ENCODE peak calls at places on chromosomes 12 and 14, in five cellular contexts. I, N, T, Z and U are unnamed samples.

GRCh38 chr14:99821519-99822165 is 28.4 kb downstream of the EML1 start:
- DNase-seq in I (peak), N (no peak), Z (peak), T (peak), U (no peak)

GRCh38 chr14:54291491-54292191 is 105.2 kb upstream of the CDKN3 start:
- DNase-seq in I (no peak), T (no peak), Z (no peak), N (no peak), U (peak)

GRCh38 chr12:6742833-6743232 is 10.1 kb downstream of the MLF2 start:
- DNase-seq in T (no peak), Z (no peak), N (no peak), I (no peak), U (no peak)

GRCh38 chr14:50471838-50472465 is 60.4 kb downstream of the MAP4K5 start:
- DNase-seq in Z (no peak), N (no peak), I (no peak), T (no peak), U (no peak)

GRCh38 chr12:1080520-1081223 is 89.6 kb downstream of the ERC1 start:
- DNase-seq in T (no peak), I (no peak), Z (no peak), N (no peak), U (no peak)

GRCh38 chr14:64658201-64658600 is 46.0 kb upstream of the PLEKHG3 start:
- DNase-seq in T (no peak), I (no peak), Z (no peak), N (no peak), U (no peak)

GRCh38 chr12:80954857-80955520 is 17.3 kb upstream of the LIN7A start:
- DNase-seq in Z (no peak), N (no peak), T (no peak), I (no peak), U (no peak)

GRCh38 chr12:27987311-27987710 is 14.8 kb upstream of the PTHLH start:
- DNase-seq in T (no peak), I (no peak), N (no peak), Z (no peak), U (no peak)

GRCh38 chr14:53953828-53954550 is 2.6 kb downstream of the BMP4 start:
- DNase-seq in T (no peak), Z (peak), N (peak), I (no peak), U (peak)

GRCh38 chr12:110198386-110198785 is 74.2 kb downstream of the IFT81 start:
- DNase-seq in Z (no peak), N (no peak), I (no peak), T (no peak), U (no peak)

GRCh38 chr12:29066061-29066588 is 83.0 kb upstream of the FAR2 start:
- DNase-seq in N (no peak), T (no peak), I (no peak), Z (no peak), U (peak)

GRCh38 chr12:86838709-86839108 is 582.5 kb upstream of the MGAT4C start:
- DNase-seq in T (no peak), I (no peak), N (no peak), Z (peak), U (no peak)

GRCh38 chr14:20400965-20401593 is 12.2 kb downstream of the TEP1 start:
- DNase-seq in Z (peak), I (no peak), T (no peak), N (no peak), U (no peak)

GRCh38 chr14:50762001-50762930 is 68.7 kb downstream of the NIN start:
- DNase-seq in Z (no peak), I (no peak), N (no peak), T (peak), U (no peak)

GRCh38 chr14:22472935-22473854 is 115.8 kb downstream of the DAD1 start:
- DNase-seq in I (no peak), N (no peak), Z (peak), T (no peak), U (no peak)

GRCh38 chr12:98895086-98895651 is 250.1 kb downstream of the APAF1 start:
- DNase-seq in I (no peak), T (no peak), Z (peak), N (no peak), U (no peak)

GRCh38 chr12:91053951-91054715 is 3.7 kb downstream of the KERA start:
- DNase-seq in T (no peak), Z (peak), N (no peak), I (peak), U (no peak)

GRCh38 chr12:68267892-68268396 is 14.5 kb upstream of the IL22 start:
- DNase-seq in I (peak), T (peak), N (no peak), Z (no peak), U (no peak)

GRCh38 chr12:116982721-116983502 is 72.2 kb downstream of the FBXW8 start:
- DNase-seq in Z (no peak), N (no peak), T (peak), I (peak), U (no peak)

GRCh38 chr12:111174283-111175108 is 194.4 kb downstream of the PHETA1 start:
- DNase-seq in T (no peak), I (no peak), N (no peak), Z (no peak), U (no peak)

GRCh38 chr14:21669284-21669683 is 4.3 kb downstream of the OR4E1 start:
- DNase-seq in N (no peak), T (no peak), Z (peak), I (no peak), U (no peak)

GRCh38 chr14:87813211-87813610 is 179.8 kb downstream of the GALC start:
- DNase-seq in Z (no peak), T (no peak), N (no peak), I (no peak), U (no peak)

GRCh38 chr14:100422556-100423420 is 99.6 kb downstream of the SLC25A47 start:
- DNase-seq in Z (no peak), T (no peak), I (no peak), N (no peak), U (no peak)

GRCh38 chr14:51869426-51870113 is 9.2 kb downstream of the GNG2 start:
- DNase-seq in I (no peak), N (no peak), T (no peak), Z (no peak), U (no peak)

GRCh38 chr14:96597680-96598079 is 95.5 kb downstream of the PAPOLA start:
- DNase-seq in N (no peak), T (no peak), Z (no peak), I (no peak), U (no peak)

GRCh38 chr12:9068600-9068999 is 47.1 kb downstream of the A2M start:
- DNase-seq in I (no peak), Z (no peak), N (no peak), T (no peak), U (no peak)

GRCh38 chr12:115044073-115044472 is 360.1 kb upstream of the TBX3 start:
- DNase-seq in Z (no peak), N (no peak), I (no peak), T (no peak), U (no peak)
- H3K4me3 ChIP-seq in Z (no peak), N (no peak), I (no peak), T (no peak), U (no peak)

GRCh38 chr12:122245553-122245952 is 19.7 kb upstream of the DIABLO start:
- DNase-seq in N (no peak), I (no peak), T (no peak), Z (no peak), U (no peak)
- H3K4me3 ChIP-seq in N (no peak), I (no peak), T (no peak), Z (no peak), U (no peak)

GRCh38 chr12:52501490-52501889 is 8.4 kb upstream of the KRT6A start:
- DNase-seq in Z (no peak), I (no peak), N (no peak), T (no peak), U (no peak)

GRCh38 chr12:52508211-52508610 is 12.0 kb downstream of the KRT5 start:
- DNase-seq in N (no peak), T (no peak), I (no peak), Z (no peak), U (no peak)

DNA sequence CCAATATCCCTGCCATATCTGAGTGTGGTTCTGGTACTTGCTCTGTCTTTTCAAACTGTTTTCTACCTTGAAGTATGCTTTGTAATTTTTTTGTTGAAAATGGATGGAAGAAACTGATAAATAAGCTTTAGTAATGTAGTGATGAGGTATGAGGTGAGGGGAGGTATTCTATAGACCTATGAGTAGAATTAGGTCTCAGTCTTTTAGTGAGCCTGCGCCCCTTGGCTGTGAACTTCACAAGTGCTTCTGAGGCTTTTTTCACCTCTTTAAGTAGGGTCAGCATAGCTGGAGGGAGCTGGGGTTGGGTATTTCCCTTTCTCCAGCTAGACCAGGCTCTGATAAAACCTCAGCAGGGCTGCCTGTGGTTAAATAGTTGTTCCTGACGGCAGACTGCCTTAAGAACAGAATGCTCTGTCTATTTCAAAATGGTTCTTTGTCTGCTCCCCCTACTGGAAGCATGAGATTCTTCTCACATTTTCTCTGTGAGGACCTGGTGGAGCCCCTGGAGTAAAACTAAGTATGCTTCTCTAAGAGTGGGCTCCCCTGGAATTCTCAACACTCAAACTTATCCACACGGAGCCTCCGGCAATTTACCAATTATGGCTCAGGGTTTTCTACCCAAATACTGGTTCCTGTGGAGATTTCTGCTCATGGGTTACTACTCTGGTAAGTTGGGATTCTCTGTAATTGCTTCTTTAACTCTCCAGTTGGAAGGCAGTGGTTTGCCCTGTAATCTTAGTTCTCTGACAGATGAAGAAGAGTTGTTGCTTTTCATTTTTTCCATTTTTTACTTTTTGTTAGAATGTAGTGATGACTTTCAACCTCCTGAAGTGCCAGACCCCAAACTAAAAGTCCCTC is 13.1 kb downstream of the KRT5 start:
- DNase-seq in N (no peak), I (peak), T (peak), Z (peak), U (no peak)
- H3K4me3 ChIP-seq in N (no peak), I (no peak), T (no peak), Z (no peak), U (no peak)

DNA sequence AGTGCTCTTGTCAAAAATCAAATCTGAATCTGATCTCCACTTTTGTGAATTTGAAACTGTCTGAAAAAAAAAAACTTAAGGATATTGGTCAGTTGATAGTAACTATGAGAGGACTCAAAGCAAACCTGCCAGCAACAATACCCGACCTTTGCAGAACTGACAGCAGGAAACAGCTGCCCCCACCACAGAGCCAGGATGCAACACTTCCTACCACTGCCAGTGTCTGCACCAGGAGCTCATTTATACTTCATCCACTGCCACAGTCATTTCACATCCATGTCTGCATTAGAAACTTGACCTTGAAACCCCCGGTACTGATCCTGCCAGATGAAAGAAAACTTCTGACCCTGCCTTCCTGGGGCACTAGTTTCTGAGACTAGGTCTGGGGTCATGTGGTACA is 27.4 kb upstream of the RXYLT1 start:
- DNase-seq in N (no peak), T (no peak), I (no peak), Z (no peak), U (no peak)
- H3K4me3 ChIP-seq in N (no peak), T (no peak), I (no peak), Z (no peak), U (no peak)

GRCh38 chr14:77003960-77004710 is 24.4 kb downstream of the IRF2BPL start:
- DNase-seq in Z (peak), N (no peak), I (peak), T (no peak), U (no peak)

GRCh38 chr14:77005559-77005958 is 22.9 kb downstream of the IRF2BPL start:
- DNase-seq in T (no peak), I (no peak), N (no peak), Z (no peak), U (no peak)

GRCh38 chr14:77002889-77003288 is 25.6 kb downstream of the IRF2BPL start:
- DNase-seq in I (no peak), N (no peak), T (no peak), Z (peak), U (no peak)

GRCh38 chr14:77006127-77006526 is 22.4 kb downstream of the IRF2BPL start:
- DNase-seq in T (no peak), N (no peak), I (no peak), Z (peak), U (no peak)

DNA sequence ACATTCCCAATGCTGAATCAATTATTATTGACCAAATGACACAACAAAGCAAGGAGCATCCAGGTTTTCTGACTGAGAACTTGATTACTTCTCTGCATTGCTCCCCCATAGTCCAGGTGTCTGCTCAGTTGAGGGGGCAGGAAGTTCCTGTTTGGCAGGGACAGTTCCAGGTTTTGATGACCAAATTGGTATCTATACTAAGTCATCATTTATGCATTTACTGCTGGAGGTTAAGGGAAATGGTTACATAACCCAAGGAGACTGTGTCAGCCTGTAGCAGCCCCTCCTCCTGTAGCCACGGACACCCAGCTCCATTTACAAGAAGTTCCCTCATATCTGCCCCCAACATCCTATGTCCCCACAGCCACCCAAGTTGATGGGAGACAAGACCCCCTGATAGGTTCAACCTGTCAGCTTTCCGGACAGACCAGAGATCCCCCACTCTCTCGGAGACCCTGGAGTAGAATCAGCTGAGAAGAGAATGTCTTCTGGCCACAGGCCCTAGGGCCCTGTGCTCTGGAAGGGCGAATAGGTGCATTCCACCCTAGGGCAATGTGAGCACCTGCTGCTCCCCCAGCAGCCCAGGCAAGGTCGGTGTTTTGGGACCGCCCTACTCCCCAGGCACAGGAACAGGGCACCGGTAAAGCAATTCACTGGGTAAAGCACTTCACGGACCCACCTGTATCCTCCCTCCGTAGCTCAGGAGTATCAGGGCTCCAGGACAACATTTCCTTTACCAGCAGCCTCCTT is 23.6 kb downstream of the IRF2BPL start:
- DNase-seq in T (no peak), Z (peak), N (no peak), I (no peak), U (no peak)
- H3K4me3 ChIP-seq in T (no peak), Z (no peak), N (no peak), I (no peak), U (no peak)

GRCh38 chr12:108509806-108510205 is 5.3 kb upstream of the FICD start:
- DNase-seq in T (no peak), Z (no peak), N (no peak), I (no peak), U (no peak)

GRCh38 chr12:108514973-108515814 is at the start of gene FICD:
- DNase-seq in N (peak), T (peak), I (peak), Z (peak), U (peak)

GRCh38 chr12:108510836-108511235 is 4.2 kb upstream of the FICD start:
- DNase-seq in N (no peak), I (no peak), Z (no peak), T (no peak), U (no peak)

GRCh38 chr12:108514468-108514972 is 557 bp upstream of the FICD start:
- DNase-seq in N (no peak), Z (no peak), I (no peak), T (no peak), U (no peak)

DNA sequence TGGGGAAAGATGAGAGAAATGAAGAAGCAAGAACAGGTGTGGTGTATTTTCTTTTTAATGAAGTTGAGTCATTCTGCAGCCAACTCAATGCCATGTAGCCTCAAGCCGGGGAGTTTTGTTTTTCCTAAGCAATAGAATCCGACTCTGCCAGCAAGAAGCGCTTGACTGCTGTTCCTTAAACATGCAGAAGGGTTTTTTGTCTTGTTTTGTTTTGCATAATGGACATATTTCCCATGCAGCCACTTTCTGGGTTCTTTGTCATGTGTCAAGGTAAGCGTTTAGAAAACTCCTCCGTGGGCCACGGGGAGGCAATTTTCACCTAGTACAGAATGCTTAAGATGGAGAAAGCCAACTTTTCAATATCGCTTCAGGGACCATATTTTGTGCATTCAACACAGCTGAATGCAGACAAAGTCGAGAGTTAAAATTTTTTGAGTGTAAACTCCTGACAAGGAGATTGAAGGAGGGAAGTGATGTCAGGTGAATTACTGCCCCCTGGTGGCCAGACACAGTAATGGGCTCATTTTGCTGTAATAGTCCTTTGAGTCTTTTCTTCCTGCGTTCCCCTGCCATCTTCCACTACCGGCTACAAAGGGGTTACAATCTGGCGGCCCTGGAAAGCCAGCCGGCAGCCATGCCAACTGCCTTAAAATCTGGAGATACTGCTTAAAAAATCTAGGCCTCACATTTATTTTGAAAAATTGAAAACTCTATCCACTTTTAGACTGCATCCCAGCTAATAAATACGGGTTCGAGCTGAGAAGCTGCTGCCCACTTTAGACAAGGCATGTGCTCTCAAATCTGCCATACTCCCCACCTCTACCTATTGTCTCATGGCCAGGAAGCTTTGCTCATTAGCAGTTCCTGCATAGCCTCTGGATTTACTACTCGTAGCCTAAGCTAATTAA is 3.2 kb upstream of the FICD start:
- DNase-seq in I (peak), N (peak), Z (peak), T (peak), U (peak)
- H3K4me3 ChIP-seq in I (no peak), N (no peak), Z (no peak), T (no peak), U (no peak)

GRCh38 chr12:42585175-42585845 is 4.2 kb downstream of the PRICKLE1 start:
- DNase-seq in I (no peak), T (no peak), N (no peak), Z (peak), U (no peak)

GRCh38 chr12:42583017-42583416 is 6.5 kb downstream of the PRICKLE1 start:
- DNase-seq in N (no peak), T (no peak), Z (no peak), I (no peak), U (no peak)

GRCh38 chr12:42586268-42586667 is 3.3 kb downstream of the PRICKLE1 start:
- DNase-seq in I (no peak), N (no peak), T (no peak), Z (no peak), U (no peak)

GRCh38 chr12:42585846-42586226 is 3.7 kb downstream of the PRICKLE1 start:
- DNase-seq in T (no peak), I (no peak), Z (no peak), N (no peak), U (no peak)

DNA sequence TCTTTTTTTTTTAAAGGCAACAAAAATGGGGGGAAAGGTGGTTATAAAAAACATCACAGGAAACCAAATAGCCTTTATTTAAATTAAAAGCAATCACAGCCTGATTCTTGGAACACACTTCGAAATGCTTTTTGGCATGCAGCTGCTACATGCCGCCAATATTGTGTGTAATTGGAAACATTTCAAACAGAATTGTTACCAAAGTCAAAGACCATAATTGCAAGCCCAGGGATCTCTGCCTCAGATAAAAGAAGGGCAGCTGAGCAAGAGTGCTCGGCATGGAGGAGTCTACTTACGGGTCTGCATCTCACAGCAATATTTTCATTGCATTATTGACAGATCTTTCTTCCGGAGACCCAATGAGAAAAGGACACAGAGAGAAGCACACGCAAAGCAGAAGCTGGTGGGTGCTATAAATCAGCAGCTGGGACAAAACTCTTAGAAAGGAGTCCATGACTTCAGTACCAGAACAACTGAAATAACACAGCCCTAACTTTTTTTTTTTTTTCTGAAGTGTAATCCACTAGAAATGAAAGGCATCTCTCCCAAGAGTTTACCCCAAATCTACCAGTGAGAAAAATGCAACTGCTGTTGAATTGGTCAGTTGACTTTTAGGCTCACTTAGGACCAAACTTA is 4.9 kb downstream of the PRICKLE1 start:
- DNase-seq in N (no peak), I (no peak), Z (no peak), T (no peak), U (no peak)
- H3K4me3 ChIP-seq in N (peak), I (no peak), Z (no peak), T (peak), U (no peak)